ENCODE peak calls at places on chromosomes 3 and 15, in ten cellular contexts. M is cardiac muscle cell, Q is HCT116, N is AG10803, O is hepatocyte, X is cardiac fibroblast, G is OCI-LY7, T is fibroblast of pulmonary artery, E is HFF-Myc, C is BJ. K is an unnamed sample.

GRCh38 chr3:36774072-36774471 is 9.7 kb upstream of the DCLK3 start:
- DNase-seq in C (no peak), X (peak; percentile 7), N (peak; percentile 37), Q (no peak), G (no peak), E (no peak), M (no peak), O (no peak), T (peak; percentile 48), K (peak; percentile 25)

GRCh38 chr15:31459011-31459748 is 132.5 kb downstream of the KLF13 start:
- DNase-seq in N (no peak), E (no peak), X (no peak), M (no peak), T (no peak), G (peak; percentile 88), O (no peak), C (no peak), Q (no peak), K (no peak)

GRCh38 chr3:159239054-159239453 is 437.2 kb downstream of the MFSD1 start:
- DNase-seq in N (peak; percentile 56), G (no peak), X (no peak), M (no peak), E (no peak), Q (no peak), C (no peak), O (no peak), T (peak; percentile 25), K (peak; percentile 56)

GRCh38 chr3:63960048-63960711 is 48.0 kb upstream of the SCAANT1 start:
- DNase-seq in C (no peak), G (no peak), Q (peak; percentile 4), E (peak; percentile 62), X (peak; percentile 80), M (peak; percentile 76), O (no peak), T (peak; percentile 77), N (peak; percentile 70), K (peak; percentile 74)

GRCh38 chr3:78497025-78497424 is 1270.8 kb downstream of the ROBO1 start:
- DNase-seq in G (no peak), X (no peak), N (no peak), T (no peak), Q (no peak), O (no peak), M (no peak), E (no peak), C (no peak), K (no peak)

GRCh38 chr3:33975463-33975862 is 177.0 kb downstream of the PDCD6IP start:
- DNase-seq in T (peak; percentile 10), G (no peak), Q (no peak), N (no peak), C (no peak), O (no peak), X (no peak), E (no peak), M (peak; percentile 14), K (no peak)

GRCh38 chr3:119294402-119294888 is 262 bp downstream of the ARHGAP31 start:
- DNase-seq in G (peak; percentile 57), T (no peak), C (no peak), E (no peak), Q (no peak), M (no peak), N (no peak), X (no peak), O (peak; percentile 60), K (no peak)

GRCh38 chr15:44066211-44066827 is 128.8 kb downstream of the FRMD5 start:
- DNase-seq in O (peak; percentile 77), Q (peak; percentile 68), N (peak; percentile 70), G (peak; percentile 83), M (peak; percentile 87), X (peak; percentile 83), T (peak; percentile 88), C (no peak), E (peak; percentile 32), K (peak; percentile 42)

GRCh38 chr3:61594978-61595687 is 33.8 kb downstream of the PTPRG start:
- DNase-seq in O (no peak), G (no peak), Q (no peak), M (peak; percentile 37), T (peak; percentile 38), N (peak; percentile 62), E (no peak), C (no peak), X (peak; percentile 47), K (no peak)

GRCh38 chr3:34109846-34110245 is 311.4 kb downstream of the PDCD6IP start:
- DNase-seq in C (no peak), N (no peak), T (no peak), X (no peak), Q (no peak), G (peak; percentile 68), O (no peak), E (no peak), M (no peak), K (no peak)

GRCh38 chr15:97904196-97904572 is 56.3 kb upstream of the ARRDC4 start:
- DNase-seq in E (peak; percentile 44), T (peak; percentile 57), C (no peak), O (peak; percentile 88), X (peak; percentile 69), M (peak; percentile 74), Q (peak; percentile 41), N (peak; percentile 75), G (peak; percentile 2), K (peak; percentile 42)

GRCh38 chr3:143950810-143951209 is 20.8 kb upstream of the DIPK2A start:
- DNase-seq in M (no peak), E (no peak), T (no peak), N (no peak), G (no peak), Q (no peak), O (no peak), X (no peak), C (no peak), K (no peak)

GRCh38 chr15:58484794-58485600 is 53.2 kb downstream of the LIPC start:
- DNase-seq in N (no peak), G (no peak), T (no peak), O (no peak), M (no peak), X (no peak), Q (no peak), E (no peak), C (no peak), K (no peak)

GRCh38 chr3:73839032-73839431 is 214.3 kb upstream of the PDZRN3 start:
- DNase-seq in N (no peak), X (no peak), G (no peak), M (no peak), T (no peak), E (no peak), O (no peak), C (no peak), Q (no peak), K (no peak)

GRCh38 chr3:191085091-191085490 is 114.0 kb upstream of the OSTN start:
- DNase-seq in M (peak; percentile 58), N (peak; percentile 76), Q (no peak), E (no peak), O (no peak), X (peak; percentile 44), C (no peak), T (peak; percentile 13), G (no peak), K (peak; percentile 47)

GRCh38 chr3:191087391-191087790 is 111.7 kb upstream of the OSTN start:
- DNase-seq in G (no peak), C (no peak), O (no peak), Q (no peak), E (no peak), M (no peak), N (peak; percentile 33), X (no peak), T (no peak), K (no peak)
- TF ChIP-seq CTCF in G (no peak), C (no peak), O (no peak), Q (no peak), E (no peak), M (no peak), N (no peak), X (no peak), T (no peak), K (no peak)

GRCh38 chr3:147380996-147381376 is 25.4 kb downstream of the ZIC4 start:
- DNase-seq in M (no peak), T (no peak), X (no peak), G (no peak), C (no peak), Q (no peak), E (no peak), O (no peak), N (no peak), K (no peak)

GRCh38 chr3:147378186-147378503 is 28.2 kb downstream of the ZIC4 start:
- DNase-seq in Q (no peak), E (no peak), N (no peak), T (no peak), O (no peak), G (no peak), X (no peak), M (no peak), C (no peak), K (no peak)

GRCh38 chr3:147380271-147380995 is 25.9 kb downstream of the ZIC4 start:
- DNase-seq in T (no peak), G (no peak), O (no peak), M (no peak), N (no peak), Q (no peak), X (no peak), E (no peak), C (no peak), K (no peak)

GRCh38 chr3:147381610-147382009 is 24.7 kb downstream of the ZIC4 start:
- DNase-seq in C (no peak), M (no peak), Q (no peak), X (no peak), G (no peak), N (no peak), O (no peak), T (no peak), E (no peak), K (no peak)

DNA sequence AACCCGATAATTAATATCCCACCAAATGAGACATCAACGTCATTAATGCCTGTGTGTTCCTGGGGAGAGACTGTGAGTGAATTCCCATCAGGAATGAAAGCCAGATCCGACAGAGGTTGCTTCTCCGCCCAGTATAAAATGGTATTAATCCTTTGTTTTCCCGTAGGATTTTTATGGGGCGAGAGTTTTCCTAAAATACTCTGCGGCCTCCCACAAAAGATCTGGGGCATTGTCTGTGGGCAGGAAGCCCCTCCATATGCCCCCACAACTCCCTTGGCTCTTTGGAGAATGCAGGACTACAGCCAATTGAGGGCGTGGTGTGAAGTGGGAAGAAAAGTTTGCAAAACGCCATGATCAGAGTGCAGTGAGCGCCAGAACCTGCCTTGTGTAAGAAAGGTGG is 26.7 kb downstream of the ZIC4 start:
- DNase-seq in G (no peak), O (no peak), M (no peak), C (no peak), T (no peak), X (no peak), Q (no peak), N (no peak), E (no peak), K (no peak)
- H3K4me3 ChIP-seq in G (no peak overlapping the region), O (no peak overlapping the region), M (no peak overlapping the region), C (no peak overlapping the region), T (no peak overlapping the region), X (no peak overlapping the region), Q (no peak overlapping the region), N (no peak overlapping the region), E (no peak overlapping the region), K (no peak overlapping the region)

GRCh38 chr3:175464362-175464761 is 605.2 kb downstream of the NAALADL2 start:
- DNase-seq in E (no peak), G (no peak), T (no peak), Q (no peak), N (no peak), M (no peak), C (no peak), X (no peak), O (no peak), K (no peak)
- TF ChIP-seq CTCF in E (no peak), G (no peak), T (no peak), Q (no peak), N (no peak), M (no peak), C (no peak), X (no peak), O (no peak), K (no peak)

GRCh38 chr15:73685981-73686380 is 1.8 kb downstream of the CD276 start:
- DNase-seq in Q (no peak), O (no peak), N (no peak), X (peak; percentile 32), T (no peak), G (no peak), E (no peak), C (no peak), M (no peak), K (no peak)
- H3K4me3 ChIP-seq in Q (peak overlapping the region; percentile 87), O (peak overlapping the region; percentile 99), N (peak overlapping the region; percentile 87), X (peak overlapping the region; percentile 14), T (peak overlapping the region; percentile 76), G (no peak overlapping the region), E (peak overlapping the region; percentile 86), C (peak overlapping the region; percentile 90), M (peak overlapping the region; percentile 82), K (peak overlapping the region; percentile 88)